ENCODE peak calls at places on chromosome 20, in four cellular contexts. S is spleen, N is hepatocyte, J is SK-N-SH. H is an unnamed sample.

GRCh38 chr20:24955045-24955444 is 6.0 kb downstream of the CST7 start:
- DNase-seq in S (peak; percentile 50), N (no peak), J (no peak), H (peak; percentile 28)

GRCh38 chr20:5714261-5715041 is 35.8 kb upstream of the SHLD1 start:
- DNase-seq in S (no peak), N (peak; percentile 51), J (no peak), H (no peak)

GRCh38 chr20:25013478-25014380 is 21.2 kb upstream of the APMAP start:
- DNase-seq in S (peak; percentile 71), N (no peak), J (no peak), H (no peak)

GRCh38 chr20:61757678-61758555 is 307.8 kb downstream of the TAF4 start:
- DNase-seq in S (peak; percentile 67), N (no peak), J (no peak), H (no peak)

GRCh38 chr20:18839507-18840247 is 26.1 kb downstream of the SCP2D1 start:
- DNase-seq in S (no peak), N (no peak), J (no peak), H (no peak)

GRCh38 chr20:53124803-53125202 is 152.6 kb downstream of the TSHZ2 start:
- DNase-seq in S (no peak), N (no peak), J (no peak), H (no peak)

GRCh38 chr20:23752019-23752418 is 1.3 kb upstream of the CST1 start:
- DNase-seq in S (no peak), N (no peak), J (no peak), H (no peak)

GRCh38 chr20:50534567-50534966 is 24.4 kb downstream of the PTPN1 start:
- DNase-seq in S (no peak), N (no peak), J (no peak), H (no peak)

GRCh38 chr20:24149175-24149574 is 160.6 kb upstream of the GGTLC1 start:
- DNase-seq in S (no peak), N (no peak), J (no peak), H (no peak)

GRCh38 chr20:16020971-16021370 is 552.3 kb downstream of the KIF16B start:
- DNase-seq in S (no peak), N (no peak), J (no peak), H (no peak)

GRCh38 chr20:58322083-58322482 is 12.6 kb downstream of the RAB22A start:
- DNase-seq in S (no peak), N (no peak), J (peak; percentile 33), H (no peak)

GRCh38 chr20:14710941-14711340 is 373.5 kb upstream of the FLRT3 start:
- DNase-seq in S (no peak), N (no peak), J (no peak), H (no peak)

GRCh38 chr20:1934162-1934561 is 39.0 kb downstream of the SIRPA start:
- DNase-seq in S (no peak), N (no peak), J (no peak), H (no peak)

GRCh38 chr20:235891-236290 is 8.8 kb downstream of the DEFB129 start:
- DNase-seq in S (no peak), N (peak; percentile 12), J (peak; percentile 17), H (no peak)

GRCh38 chr20:20207291-20207690 is 155.0 kb downstream of the CFAP61 start:
- DNase-seq in S (no peak), N (no peak), J (peak; percentile 51), H (no peak)

GRCh38 chr20:47031821-47032220 is 137.2 kb downstream of the EYA2 start:
- DNase-seq in S (no peak), N (no peak), J (peak; percentile 48), H (no peak)

GRCh38 chr20:25421107-25421506 is 13.6 kb downstream of the GINS1 start:
- DNase-seq in S (no peak), N (no peak), J (no peak), H (no peak)

GRCh38 chr20:58339741-58340140 is 30.2 kb downstream of the RAB22A start:
- DNase-seq in S (no peak), N (no peak), J (no peak), H (no peak)

GRCh38 chr20:23231561-23232218 is 118.9 kb upstream of the NXT1 start:
- DNase-seq in S (no peak), N (no peak), J (no peak), H (no peak)

GRCh38 chr20:44054118-44054517 is 132.9 kb downstream of the JPH2 start:
- DNase-seq in S (no peak), N (no peak), J (no peak), H (peak; percentile 66)

GRCh38 chr20:6780414-6780813 is 12.9 kb downstream of the BMP2 start:
- DNase-seq in S (no peak), N (no peak), J (peak; percentile 17), H (no peak)

GRCh38 chr20:13681248-13682125 is 42.8 kb upstream of the TASP1 start:
- DNase-seq in S (no peak), N (peak; percentile 75), J (no peak), H (no peak)

GRCh38 chr20:23225407-23226060 is 125.1 kb upstream of the NXT1 start:
- DNase-seq in S (no peak), N (peak; percentile 81), J (no peak), H (peak; percentile 90)

GRCh38 chr20:14583413-14583812 is 246.0 kb upstream of the FLRT3 start:
- DNase-seq in S (no peak), N (no peak), J (no peak), H (no peak)

GRCh38 chr20:47406849-47407682 is 50.6 kb upstream of the ZMYND8 start:
- DNase-seq in S (no peak), N (no peak), J (no peak), H (no peak)

GRCh38 chr20:35602851-35603495 is 12.7 kb upstream of the SPAG4 start:
- DNase-seq in S (peak; percentile 51), N (no peak), J (no peak), H (no peak)

GRCh38 chr20:35601990-35602389 is 13.6 kb upstream of the SPAG4 start:
- DNase-seq in S (no peak), N (no peak), J (no peak), H (no peak)

GRCh38 chr20:35599776-35600120 is 15.9 kb upstream of the SPAG4 start:
- DNase-seq in S (no peak), N (no peak), J (no peak), H (no peak)

GRCh38 chr20:35600176-35600995 is 15.2 kb upstream of the SPAG4 start:
- DNase-seq in S (no peak), N (no peak), J (no peak), H (no peak)

DNA sequence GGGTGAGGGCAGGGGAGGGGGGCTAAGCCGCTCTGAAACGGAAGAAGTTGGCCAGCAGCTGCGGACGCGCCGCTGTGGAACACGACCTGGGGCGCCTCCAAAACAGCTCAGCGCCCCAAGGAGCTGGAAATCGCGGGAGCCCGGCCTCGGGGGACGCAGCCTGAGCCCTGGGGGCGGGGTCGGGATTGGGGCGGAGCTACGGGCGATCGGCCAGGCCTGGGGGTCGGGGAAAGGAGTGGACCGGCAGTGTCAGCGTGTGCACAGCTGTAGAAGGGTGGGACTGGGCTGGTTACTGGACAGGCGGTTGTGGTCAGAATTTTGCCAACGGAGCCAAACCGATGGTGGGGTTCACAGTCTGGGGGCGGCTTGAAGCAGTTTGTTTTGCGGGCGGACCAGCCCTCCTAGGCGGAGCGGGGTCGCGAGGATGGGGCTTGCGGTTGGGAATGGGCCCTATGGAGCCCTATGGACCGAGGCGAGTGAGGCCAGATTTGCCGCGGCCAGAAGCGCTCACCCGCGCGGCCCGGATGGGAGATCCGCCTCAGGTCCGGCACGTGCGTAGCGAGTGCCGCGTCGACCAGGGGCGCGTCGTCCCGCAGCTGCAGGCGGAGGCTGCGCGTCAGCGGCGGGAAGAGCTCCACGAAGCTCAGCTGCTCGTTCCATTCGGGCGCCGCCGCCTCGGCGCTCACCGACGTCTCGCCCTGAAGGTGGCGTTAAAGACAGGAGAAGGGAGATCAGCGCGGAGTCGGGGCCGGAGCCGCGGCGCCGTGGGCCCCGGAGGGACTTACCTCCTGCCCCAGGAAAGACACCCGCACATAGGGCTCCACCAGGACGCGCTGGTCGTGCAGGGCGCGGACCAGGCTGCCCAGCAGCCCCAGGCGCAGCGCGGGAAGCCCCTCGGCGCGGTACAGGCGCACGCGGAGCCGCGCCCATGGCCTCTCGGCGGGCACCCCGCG is 14.3 kb upstream of the SPAG4 start:
- DNase-seq in S (peak; percentile 94), N (peak; percentile 88), J (peak; percentile 88), H (peak; percentile 44)
- TF ChIP-seq CTCF in S (peak; percentile 38), N (peak; percentile 53), J (peak; percentile 28), H (no peak)

DNA sequence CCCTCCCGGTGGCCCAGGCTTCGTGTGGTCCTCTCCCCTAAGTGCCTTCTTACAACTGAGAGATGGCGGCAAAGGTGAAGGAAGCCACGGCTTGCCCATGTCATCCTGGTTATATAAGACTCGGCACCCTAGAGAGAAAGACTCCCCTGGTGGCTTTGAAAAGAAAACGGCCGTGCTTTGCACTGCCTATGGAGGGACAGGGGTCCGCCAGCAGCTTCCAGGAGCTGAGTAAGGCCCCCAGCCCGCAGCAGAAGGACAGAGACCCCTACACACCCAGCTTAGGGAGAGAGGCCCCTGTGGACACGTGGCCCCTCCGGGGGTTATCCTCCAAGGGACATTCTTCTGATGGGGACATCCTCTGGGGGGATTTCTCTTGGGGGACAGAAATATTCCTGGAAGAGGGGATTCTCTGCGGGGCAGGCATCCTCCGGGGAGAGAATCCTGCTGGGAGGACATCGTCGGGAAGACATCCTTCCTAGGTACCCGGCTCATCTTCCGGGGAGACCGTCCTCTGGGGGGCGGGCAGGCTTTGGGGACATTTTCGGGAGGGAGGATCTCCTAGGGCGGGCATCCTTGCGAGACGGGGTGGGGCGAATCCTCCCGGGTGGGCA is 509 bp upstream of the OGFR start:
- DNase-seq in S (peak; percentile 89), N (no peak), J (peak; percentile 64), H (no peak)
- TF ChIP-seq CTCF in S (no peak), N (no peak), J (no peak), H (no peak)

DNA sequence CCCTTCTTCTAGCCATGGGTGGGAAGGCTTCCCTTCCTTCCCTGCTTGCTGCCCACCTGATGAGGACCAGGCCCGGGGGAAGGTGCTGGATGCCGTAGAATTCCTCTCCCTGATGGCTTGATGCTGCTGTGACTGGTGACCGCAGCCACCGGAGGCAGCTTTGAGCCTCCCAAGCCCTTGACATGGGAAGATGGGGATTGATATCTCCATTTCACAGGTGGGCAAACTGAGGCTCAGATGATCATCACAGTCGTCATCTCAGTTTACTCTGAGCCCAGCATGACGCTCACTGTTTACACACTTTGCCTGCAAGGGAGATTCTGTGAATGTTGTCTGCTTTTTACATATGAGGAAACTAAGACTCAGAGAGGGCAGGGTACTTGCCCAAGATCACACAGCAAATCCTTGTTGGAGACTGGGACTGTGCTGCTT is 43.9 kb downstream of the SRC start:
- DNase-seq in S (peak; percentile 35), N (peak; percentile 6), J (peak; percentile 49), H (no peak)
- TF ChIP-seq CTCF in S (no peak), N (no peak), J (peak; percentile 12), H (no peak)

DNA sequence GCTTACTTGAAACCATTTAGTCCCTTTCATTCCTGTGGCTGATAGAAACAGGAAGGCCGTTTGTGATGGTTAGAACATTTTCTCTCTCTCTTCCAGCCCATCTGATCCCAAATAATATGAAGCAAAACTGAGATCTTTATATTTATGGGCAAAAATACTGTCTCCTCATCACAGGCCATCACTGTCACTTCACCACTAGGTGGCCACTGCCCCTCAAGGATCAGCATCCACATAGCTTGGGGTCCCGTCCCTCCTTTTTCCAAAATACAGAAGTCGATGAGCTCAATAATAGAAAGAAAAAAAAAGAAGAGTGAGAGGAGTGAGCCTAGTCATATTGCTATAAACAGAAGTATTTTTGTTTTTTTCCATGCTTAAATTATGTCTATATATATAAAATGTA is 46.4 kb upstream of the LAMP5 start:
- DNase-seq in S (no peak), N (no peak), J (peak; percentile 44), H (no peak)
- TF ChIP-seq CTCF in S (peak; percentile 24), N (peak; percentile 44), J (peak; percentile 76), H (no peak)